ENCODE peak calls at places on chromosome 1, in eight cellular contexts. M is A673, J is sigmoid colon, L is RWPE2, Z is suprapubic skin, Y is GM23338, Q is OCI-LY7, K is K562. F is an unnamed sample. For H3K4me1, the result is how much of the 10 kb centered on the place peaks cover.

GRCh38 chr1:209427811-209428210 is 155.7 kb upstream of the CAMK1G start:
- DNase-seq in M (no peak), J (no peak), L (no peak), Z (no peak), Y (peak), Q (no peak), K (no peak), F (no peak)

GRCh38 chr1:22320703-22321344 is 130.8 kb upstream of the ZBTB40 start:
- DNase-seq in M (no peak), J (no peak), L (no peak), Z (peak), Y (no peak), Q (no peak), K (no peak), F (no peak)

GRCh38 chr1:203593143-203593542 is 33.5 kb upstream of the ATP2B4 start:
- DNase-seq in M (no peak), J (no peak), L (no peak), Z (no peak), Y (no peak), Q (no peak), K (no peak), F (no peak)

GRCh38 chr1:156893048-156893953 is at the start of gene PEAR1:
- DNase-seq in M (no peak), J (peak), L (no peak), Z (no peak), Y (peak), Q (no peak), K (no peak), F (peak)

GRCh38 chr1:11692899-11693590 is 1.5 kb downstream of the DRAXIN start:
- DNase-seq in M (peak), J (no peak), L (no peak), Z (no peak), Y (no peak), Q (no peak), K (peak), F (no peak)

GRCh38 chr1:99441234-99442095 is 177.2 kb downstream of the PLPPR4 start:
- DNase-seq in M (peak), J (no peak), L (no peak), Z (no peak), Y (no peak), Q (no peak), K (no peak), F (peak)

GRCh38 chr1:1972976-1973715 is 30.4 kb downstream of the CFAP74 start:
- DNase-seq in M (no peak), J (no peak), L (no peak), Z (no peak), Y (no peak), Q (no peak), K (no peak), F (no peak)

GRCh38 chr1:226664413-226665101 is 74.5 kb downstream of the ITPKB start:
- DNase-seq in M (no peak), J (peak), L (no peak), Z (no peak), Y (no peak), Q (no peak), K (no peak), F (peak)

GRCh38 chr1:214448536-214448935 is 102.9 kb downstream of the PTPN14 start:
- DNase-seq in M (no peak), J (no peak), L (no peak), Z (no peak), Y (peak), Q (no peak), K (no peak), F (no peak)

GRCh38 chr1:204323887-204324286 is 35.8 kb downstream of the PLEKHA6 start:
- DNase-seq in M (no peak), J (no peak), L (no peak), Z (no peak), Y (no peak), Q (no peak), K (no peak), F (peak)

GRCh38 chr1:160094291-160094625 is 4.2 kb downstream of the IGSF8 start:
- DNase-seq in M (no peak), J (no peak), L (no peak), Z (no peak), Y (no peak), Q (no peak), K (no peak), F (no peak)

GRCh38 chr1:160095382-160096105 is 2.9 kb downstream of the IGSF8 start:
- DNase-seq in M (no peak), J (no peak), L (no peak), Z (no peak), Y (peak), Q (no peak), K (no peak), F (no peak)

GRCh38 chr1:160093624-160094290 is 4.7 kb downstream of the IGSF8 start:
- DNase-seq in M (no peak), J (no peak), L (no peak), Z (no peak), Y (no peak), Q (no peak), K (no peak), F (no peak)

GRCh38 chr1:160093069-160093395 is 5.4 kb downstream of the IGSF8 start:
- DNase-seq in M (no peak), J (no peak), L (no peak), Z (no peak), Y (no peak), Q (no peak), K (no peak), F (no peak)

DNA sequence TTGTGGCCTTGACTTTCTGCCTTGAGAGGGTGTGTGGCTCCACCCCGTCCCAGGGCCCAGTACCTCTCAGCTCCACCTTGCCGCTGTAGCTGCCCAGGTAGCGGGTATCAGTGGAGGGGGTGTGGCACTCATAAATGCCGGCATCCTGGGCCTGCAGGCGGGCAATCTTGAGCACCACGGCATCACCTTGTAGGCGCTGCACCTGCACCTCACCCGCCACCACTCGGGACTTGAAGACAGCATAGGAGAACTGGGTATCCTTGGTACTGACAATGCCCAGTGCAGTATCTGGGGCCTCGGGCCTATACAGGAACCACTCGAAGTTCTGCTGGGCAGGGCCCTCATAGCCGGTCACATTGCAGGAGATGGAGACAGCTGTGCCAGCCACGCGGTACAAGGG is 3.6 kb downstream of the IGSF8 start:
- DNase-seq in M (no peak), J (no peak), L (no peak), Z (no peak), Y (no peak), Q (no peak), K (no peak), F (no peak)
- H3K4me1 ChIP-seq in M (under half), J (under half), L (under half), Z (under half), Y (under half), Q (under half), K (under half), F (under half)

GRCh38 chr1:81760487-81761097 is 40.1 kb upstream of the ADGRL2 start:
- DNase-seq in M (peak), J (no peak), L (no peak), Z (no peak), Y (peak), Q (no peak), K (no peak), F (peak)
- TF ChIP-seq CTCF in M (peak), J (no peak), L (peak), Z (no peak), Y (peak), Q (peak), K (no peak), F (peak)

GRCh38 chr1:29121951-29122661 is 1.6 kb downstream of the TMEM200B start:
- DNase-seq in M (peak), J (peak), L (no peak), Z (no peak), Y (peak), Q (no peak), K (no peak), F (peak)

GRCh38 chr1:29122662-29122986 is 1.1 kb downstream of the TMEM200B start:
- DNase-seq in M (no peak), J (peak), L (no peak), Z (peak), Y (peak), Q (no peak), K (no peak), F (peak)

GRCh38 chr1:29120955-29121485 is 2.7 kb downstream of the TMEM200B start:
- DNase-seq in M (peak), J (peak), L (no peak), Z (no peak), Y (peak), Q (peak), K (no peak), F (peak)

GRCh38 chr1:29120367-29120766 is 3.3 kb downstream of the TMEM200B start:
- DNase-seq in M (no peak), J (no peak), L (no peak), Z (no peak), Y (no peak), Q (no peak), K (no peak), F (no peak)

GRCh38 chr1:29121516-29121937 is 2.2 kb downstream of the TMEM200B start:
- DNase-seq in M (peak), J (no peak), L (no peak), Z (no peak), Y (peak), Q (no peak), K (no peak), F (peak)
- H3K4me3 ChIP-seq in M (peak), J (peak), L (peak), Z (peak), Y (peak), Q (no peak), K (no peak), F (peak)

GRCh38 chr1:63780541-63780940 is 6.7 kb downstream of the ROR1 start:
- DNase-seq in M (no peak), J (no peak), L (no peak), Z (no peak), Y (peak), Q (no peak), K (no peak), F (no peak)

GRCh38 chr1:63779338-63779819 is 5.6 kb downstream of the ROR1 start:
- DNase-seq in M (no peak), J (no peak), L (no peak), Z (no peak), Y (peak), Q (no peak), K (no peak), F (no peak)

GRCh38 chr1:63779872-63780271 is 6.1 kb downstream of the ROR1 start:
- DNase-seq in M (no peak), J (no peak), L (no peak), Z (no peak), Y (no peak), Q (no peak), K (no peak), F (peak)

GRCh38 chr1:63777286-63777685 is 3.5 kb downstream of the ROR1 start:
- DNase-seq in M (no peak), J (no peak), L (no peak), Z (no peak), Y (no peak), Q (no peak), K (no peak), F (no peak)

DNA sequence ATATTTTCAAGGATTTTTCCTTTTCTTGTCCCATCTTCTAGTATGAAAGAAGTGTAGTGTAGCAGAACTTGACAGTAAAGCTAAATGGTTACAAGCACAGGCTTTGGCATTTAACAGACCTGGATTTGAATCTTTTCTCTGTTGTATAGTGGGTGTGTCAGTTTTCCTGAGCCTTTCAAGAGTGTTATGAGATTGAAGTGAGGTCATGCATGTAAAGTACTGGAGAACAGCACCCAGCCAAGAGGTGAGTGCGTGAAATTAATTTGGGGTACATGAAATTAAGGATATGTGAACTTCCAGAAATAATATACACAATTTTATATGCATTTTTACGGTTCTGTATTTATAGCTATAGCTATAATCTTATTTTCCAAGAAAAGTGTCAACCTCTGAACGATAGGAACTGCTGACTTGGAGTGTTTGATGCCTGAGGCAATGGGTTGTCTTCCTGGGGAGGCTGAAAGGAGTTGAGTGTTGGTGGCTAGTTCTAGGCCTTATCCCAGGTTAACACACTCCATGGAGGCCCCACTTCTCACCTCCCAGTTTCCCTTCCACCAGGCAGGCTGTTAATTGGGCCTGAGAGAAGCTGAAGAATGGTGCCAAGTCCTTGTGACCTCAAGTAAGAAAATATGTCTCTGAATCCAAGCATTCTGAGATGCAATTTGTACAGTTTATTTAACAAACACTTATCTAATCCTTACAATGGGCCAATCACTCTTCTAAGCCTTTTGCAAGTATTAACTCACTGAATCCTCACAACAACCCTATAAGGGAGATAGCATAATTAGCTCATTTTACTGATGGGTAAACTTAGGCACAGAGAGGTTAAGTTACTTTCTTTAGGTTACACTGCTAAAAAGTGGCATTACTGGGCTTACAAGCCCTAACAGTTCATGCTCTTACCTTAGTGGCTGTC is 4.4 kb downstream of the ROR1 start:
- DNase-seq in M (no peak), J (no peak), L (no peak), Z (no peak), Y (no peak), Q (no peak), K (no peak), F (no peak)
- H3K4me1 ChIP-seq in M (under half), J (half or more), L (under half), Z (under half), Y (half or more), Q (under half), K (under half), F (under half)

DNA sequence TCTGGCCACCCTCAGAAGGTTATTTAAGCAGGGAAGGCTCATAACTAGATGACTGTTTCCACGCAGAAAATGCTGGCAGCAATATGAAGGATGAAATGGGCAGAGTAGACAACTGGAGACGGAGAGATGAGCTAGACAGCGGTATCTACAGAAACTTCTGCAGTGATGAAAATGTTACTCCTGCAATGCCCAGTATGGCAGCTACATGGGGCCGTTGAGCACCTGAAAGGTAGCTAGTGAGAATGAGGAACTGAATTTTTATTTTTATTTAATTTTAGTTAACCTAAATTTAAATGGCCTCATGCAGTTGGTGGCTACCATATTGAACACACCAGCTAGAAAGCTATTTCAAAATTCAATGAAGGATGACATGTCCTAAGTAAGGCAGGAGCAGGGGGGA is 27.3 kb downstream of the SIPA1L2 start:
- DNase-seq in M (no peak), J (no peak), L (no peak), Z (no peak), Y (peak), Q (peak), K (no peak), F (no peak)
- TF ChIP-seq CTCF in M (peak), J (no peak), L (no peak), Z (peak), Y (peak), Q (peak), K (no peak), F (peak)

DNA sequence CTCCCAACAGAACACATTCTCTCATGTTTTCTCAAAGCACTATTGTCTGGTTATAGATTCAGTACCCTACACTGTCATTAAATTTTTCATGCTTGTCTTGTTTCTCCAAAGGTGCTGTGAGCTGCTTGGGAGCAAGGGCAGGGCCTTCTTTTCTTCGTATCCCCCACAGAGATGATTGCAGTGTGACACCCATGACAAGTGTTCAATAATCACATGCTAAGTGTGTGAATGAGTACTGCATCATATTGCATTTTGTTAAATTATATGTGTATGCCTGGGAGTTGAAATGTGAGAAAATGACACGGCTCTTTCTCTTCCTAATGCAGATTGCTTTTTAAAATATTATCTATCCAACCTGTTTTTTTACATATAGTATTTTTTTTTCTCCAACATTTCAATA is 57.3 kb upstream of the MAGI3 start:
- DNase-seq in M (no peak), J (no peak), L (no peak), Z (no peak), Y (no peak), Q (no peak), K (no peak), F (no peak)
- H3K4me3 ChIP-seq in M (no peak), J (no peak), L (no peak), Z (no peak), Y (no peak), Q (no peak), K (no peak), F (no peak)

GRCh38 chr1:5978452-5978851 is 13.8 kb downstream of the NPHP4 start:
- DNase-seq in M (no peak), J (peak), L (peak), Z (no peak), Y (no peak), Q (no peak), K (no peak), F (no peak)
- H3K4me1 ChIP-seq in M (under half), J (under half), L (under half), Z (under half), Y (under half), Q (under half), K (under half), F (under half)

DNA sequence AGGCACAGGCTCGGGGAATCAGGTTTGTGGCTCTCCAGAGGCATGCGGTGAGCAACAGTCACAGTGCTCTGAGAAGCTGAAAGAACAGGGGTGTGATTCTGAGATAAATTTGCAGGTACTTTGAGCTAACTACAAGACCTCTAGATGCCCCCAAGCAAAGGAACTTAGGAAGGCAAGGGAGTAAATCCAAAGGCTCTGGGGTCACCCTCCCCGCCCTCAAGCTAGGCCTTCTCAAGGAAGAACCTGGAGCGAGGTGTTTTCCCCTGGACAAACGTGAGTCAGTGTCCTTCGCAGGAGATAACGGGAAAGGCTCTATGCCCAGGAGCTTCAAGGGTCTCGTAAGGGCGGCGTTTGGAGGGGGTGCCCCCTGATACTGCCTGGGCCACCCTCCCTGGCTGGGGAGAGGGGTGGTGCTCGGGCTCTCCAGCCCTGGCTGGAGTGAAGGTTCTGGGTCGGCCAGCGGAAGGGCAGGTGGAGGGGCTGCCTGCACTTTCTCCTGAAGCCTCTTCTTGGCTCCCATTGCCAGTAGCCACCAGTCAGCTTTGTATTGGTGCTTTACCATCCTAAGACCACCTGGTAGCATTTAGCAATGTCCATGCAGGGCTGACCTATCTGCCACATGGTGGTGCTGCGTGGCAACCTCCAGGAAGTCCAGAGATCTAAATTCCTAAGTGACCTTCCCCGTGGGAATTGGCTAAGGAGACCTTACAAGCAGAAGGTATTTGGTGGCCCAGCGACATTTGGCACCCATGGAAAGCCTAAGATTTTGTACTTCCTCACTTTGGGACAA is 44.0 kb downstream of the GPR161 start:
- DNase-seq in M (no peak), J (no peak), L (no peak), Z (no peak), Y (peak), Q (no peak), K (peak), F (peak)
- TF ChIP-seq CTCF in M (peak), J (no peak), L (peak), Z (no peak), Y (peak), Q (peak), K (peak), F (peak)